ENCODE peak calls at places on chromosomes 5 and 9, in nine cellular contexts. One of them, this sample, is unnamed.

GRCh38 chr9:36935332-36935731 is 98.7 kb downstream of the PAX5 start:
- DNase-seq in neural crest cell: no peak
- DNase-seq in epithelial cell of proximal tubule: no peak
- DNase-seq in omental fat pad: no peak
- DNase-seq in IMR-90: no peak
- DNase-seq in transverse colon: no peak
- DNase-seq in lower leg skin: peak
- DNase-seq in HFFc6: no peak
- DNase-seq in adrenal gland: no peak
- DNase-seq in this sample: no peak

GRCh38 chr9:134908524-134909364 is 9.0 kb downstream of the FCN1 start:
- DNase-seq in neural crest cell: no peak
- DNase-seq in epithelial cell of proximal tubule: no peak
- DNase-seq in omental fat pad: no peak
- DNase-seq in IMR-90: no peak
- DNase-seq in transverse colon: no peak
- DNase-seq in lower leg skin: peak
- DNase-seq in HFFc6: no peak
- DNase-seq in adrenal gland: no peak
- DNase-seq in this sample: no peak

GRCh38 chr5:175814676-175815075 is 56.7 kb upstream of the CPLX2 start:
- DNase-seq in neural crest cell: no peak
- DNase-seq in epithelial cell of proximal tubule: no peak
- DNase-seq in omental fat pad: no peak
- DNase-seq in IMR-90: peak
- DNase-seq in transverse colon: no peak
- DNase-seq in lower leg skin: no peak
- DNase-seq in HFFc6: peak
- DNase-seq in adrenal gland: peak
- DNase-seq in this sample: no peak

GRCh38 chr9:20322212-20322611 is 300.1 kb downstream of the MLLT3 start:
- DNase-seq in neural crest cell: no peak
- DNase-seq in epithelial cell of proximal tubule: no peak
- DNase-seq in omental fat pad: no peak
- DNase-seq in IMR-90: no peak
- DNase-seq in transverse colon: no peak
- DNase-seq in lower leg skin: no peak
- DNase-seq in HFFc6: no peak
- DNase-seq in adrenal gland: no peak
- DNase-seq in this sample: no peak

GRCh38 chr5:136130581-136130980 is 2.1 kb upstream of the SMAD5 start:
- DNase-seq in neural crest cell: no peak
- DNase-seq in epithelial cell of proximal tubule: no peak
- DNase-seq in omental fat pad: no peak
- DNase-seq in IMR-90: no peak
- DNase-seq in transverse colon: no peak
- DNase-seq in lower leg skin: no peak
- DNase-seq in HFFc6: no peak
- DNase-seq in adrenal gland: no peak
- DNase-seq in this sample: no peak

GRCh38 chr5:71938886-71939285 is 168.4 kb upstream of the MAP1B start:
- DNase-seq in neural crest cell: no peak
- DNase-seq in epithelial cell of proximal tubule: peak
- DNase-seq in omental fat pad: no peak
- DNase-seq in IMR-90: no peak
- DNase-seq in transverse colon: peak
- DNase-seq in lower leg skin: no peak
- DNase-seq in HFFc6: no peak
- DNase-seq in adrenal gland: no peak
- DNase-seq in this sample: peak

GRCh38 chr9:18268381-18268780 is 205.6 kb upstream of the ADAMTSL1 start:
- DNase-seq in neural crest cell: no peak
- DNase-seq in epithelial cell of proximal tubule: no peak
- DNase-seq in omental fat pad: no peak
- DNase-seq in IMR-90: peak
- DNase-seq in transverse colon: no peak
- DNase-seq in lower leg skin: no peak
- DNase-seq in HFFc6: peak
- DNase-seq in adrenal gland: no peak
- DNase-seq in this sample: no peak

GRCh38 chr5:123976393-123977029 is 464.5 kb downstream of the CSNK1G3 start:
- DNase-seq in neural crest cell: no peak
- DNase-seq in epithelial cell of proximal tubule: no peak
- DNase-seq in omental fat pad: no peak
- DNase-seq in IMR-90: no peak
- DNase-seq in transverse colon: no peak
- DNase-seq in lower leg skin: no peak
- DNase-seq in HFFc6: no peak
- DNase-seq in adrenal gland: no peak
- DNase-seq in this sample: no peak

GRCh38 chr5:132299901-132300300 is 5.7 kb downstream of the SLC22A4 start:
- DNase-seq in neural crest cell: no peak
- DNase-seq in epithelial cell of proximal tubule: no peak
- DNase-seq in omental fat pad: no peak
- DNase-seq in IMR-90: no peak
- DNase-seq in transverse colon: no peak
- DNase-seq in lower leg skin: no peak
- DNase-seq in HFFc6: no peak
- DNase-seq in adrenal gland: no peak
- DNase-seq in this sample: no peak

GRCh38 chr5:123035950-123036390 is 555 bp downstream of the PPIC start:
- DNase-seq in neural crest cell: peak
- DNase-seq in epithelial cell of proximal tubule: no peak
- DNase-seq in omental fat pad: peak
- DNase-seq in IMR-90: peak
- DNase-seq in transverse colon: peak
- DNase-seq in lower leg skin: peak
- DNase-seq in HFFc6: peak
- DNase-seq in adrenal gland: peak
- DNase-seq in this sample: peak

GRCh38 chr5:43425965-43426364 is 13.8 kb upstream of the CCL28 start:
- DNase-seq in neural crest cell: no peak
- DNase-seq in epithelial cell of proximal tubule: peak
- DNase-seq in omental fat pad: no peak
- DNase-seq in IMR-90: peak
- DNase-seq in transverse colon: no peak
- DNase-seq in lower leg skin: no peak
- DNase-seq in HFFc6: peak
- DNase-seq in adrenal gland: no peak
- DNase-seq in this sample: no peak

GRCh38 chr9:134483361-134484184 is 157.3 kb downstream of the RXRA start:
- DNase-seq in neural crest cell: no peak
- DNase-seq in epithelial cell of proximal tubule: no peak
- DNase-seq in omental fat pad: no peak
- DNase-seq in IMR-90: no peak
- DNase-seq in transverse colon: no peak
- DNase-seq in lower leg skin: peak
- DNase-seq in HFFc6: no peak
- DNase-seq in adrenal gland: no peak
- DNase-seq in this sample: no peak

GRCh38 chr5:151745071-151745705 is 13.2 kb downstream of the ATOX1 start:
- DNase-seq in neural crest cell: no peak
- DNase-seq in epithelial cell of proximal tubule: peak
- DNase-seq in omental fat pad: peak
- DNase-seq in IMR-90: peak
- DNase-seq in transverse colon: peak
- DNase-seq in lower leg skin: peak
- DNase-seq in HFFc6: peak
- DNase-seq in adrenal gland: peak
- DNase-seq in this sample: no peak

GRCh38 chr5:55622460-55622859 is 87.7 kb upstream of the PLPP1 start:
- DNase-seq in neural crest cell: no peak
- DNase-seq in epithelial cell of proximal tubule: no peak
- DNase-seq in omental fat pad: no peak
- DNase-seq in IMR-90: peak
- DNase-seq in transverse colon: no peak
- DNase-seq in lower leg skin: no peak
- DNase-seq in HFFc6: no peak
- DNase-seq in adrenal gland: no peak
- DNase-seq in this sample: no peak

GRCh38 chr5:34005211-34005610 is 2.6 kb downstream of the AMACR start:
- DNase-seq in neural crest cell: no peak
- DNase-seq in epithelial cell of proximal tubule: peak
- DNase-seq in omental fat pad: no peak
- DNase-seq in IMR-90: peak
- DNase-seq in transverse colon: no peak
- DNase-seq in lower leg skin: no peak
- DNase-seq in HFFc6: no peak
- DNase-seq in adrenal gland: no peak
- DNase-seq in this sample: no peak

GRCh38 chr9:105901514-105902109 is 207.3 kb downstream of the TMEM38B start:
- DNase-seq in neural crest cell: peak
- DNase-seq in epithelial cell of proximal tubule: no peak
- DNase-seq in omental fat pad: no peak
- DNase-seq in IMR-90: peak
- DNase-seq in transverse colon: no peak
- DNase-seq in lower leg skin: no peak
- DNase-seq in HFFc6: no peak
- DNase-seq in adrenal gland: peak
- DNase-seq in this sample: peak

GRCh38 chr9:88173378-88173999 is 35.2 kb upstream of the SPATA31C2 start:
- DNase-seq in neural crest cell: peak
- DNase-seq in epithelial cell of proximal tubule: peak
- DNase-seq in omental fat pad: no peak
- DNase-seq in IMR-90: peak
- DNase-seq in transverse colon: peak
- DNase-seq in lower leg skin: no peak
- DNase-seq in HFFc6: peak
- DNase-seq in adrenal gland: peak
- DNase-seq in this sample: no peak

GRCh38 chr9:131530546-131530929 is 525 bp downstream of the UCK1 start:
- DNase-seq in neural crest cell: peak
- DNase-seq in epithelial cell of proximal tubule: peak
- DNase-seq in omental fat pad: no peak
- DNase-seq in IMR-90: peak
- DNase-seq in transverse colon: peak
- DNase-seq in lower leg skin: peak
- DNase-seq in HFFc6: peak
- DNase-seq in adrenal gland: peak
- DNase-seq in this sample: peak
- TF ChIP-seq CTCF in neural crest cell: peak
- TF ChIP-seq CTCF in epithelial cell of proximal tubule: peak
- TF ChIP-seq CTCF in omental fat pad: no peak
- TF ChIP-seq CTCF in IMR-90: no peak
- TF ChIP-seq CTCF in transverse colon: no peak
- TF ChIP-seq CTCF in lower leg skin: no peak
- TF ChIP-seq CTCF in HFFc6: peak
- TF ChIP-seq CTCF in adrenal gland: no peak
- TF ChIP-seq CTCF in this sample: peak

DNA sequence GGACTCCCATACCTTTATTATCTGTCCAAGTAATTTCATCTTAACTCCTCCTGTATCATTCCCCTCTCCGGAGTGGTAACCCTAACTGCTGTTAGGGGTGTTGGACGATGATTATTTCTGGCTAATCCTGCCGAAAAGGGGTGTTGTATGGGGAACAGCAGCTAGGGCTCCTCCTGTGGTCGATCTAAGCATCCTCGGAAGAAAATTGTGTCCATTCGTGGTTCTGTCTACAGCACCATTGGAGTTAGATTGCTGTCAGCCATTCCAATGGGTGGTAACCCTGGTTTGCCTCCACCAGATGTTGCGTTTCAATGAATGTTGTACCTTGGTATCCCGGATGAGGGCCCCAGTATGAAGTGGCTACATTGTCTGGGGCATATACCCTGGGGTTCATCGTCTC is 35.6 kb upstream of the LMNB1 start:
- DNase-seq in neural crest cell: no peak
- DNase-seq in epithelial cell of proximal tubule: no peak
- DNase-seq in omental fat pad: no peak
- DNase-seq in IMR-90: no peak
- DNase-seq in transverse colon: no peak
- DNase-seq in lower leg skin: no peak
- DNase-seq in HFFc6: no peak
- DNase-seq in adrenal gland: no peak
- DNase-seq in this sample: no peak
- TF ChIP-seq CTCF in neural crest cell: no peak
- TF ChIP-seq CTCF in epithelial cell of proximal tubule: no peak
- TF ChIP-seq CTCF in omental fat pad: no peak
- TF ChIP-seq CTCF in IMR-90: no peak
- TF ChIP-seq CTCF in transverse colon: no peak
- TF ChIP-seq CTCF in lower leg skin: no peak
- TF ChIP-seq CTCF in HFFc6: no peak
- TF ChIP-seq CTCF in adrenal gland: no peak
- TF ChIP-seq CTCF in this sample: no peak

DNA sequence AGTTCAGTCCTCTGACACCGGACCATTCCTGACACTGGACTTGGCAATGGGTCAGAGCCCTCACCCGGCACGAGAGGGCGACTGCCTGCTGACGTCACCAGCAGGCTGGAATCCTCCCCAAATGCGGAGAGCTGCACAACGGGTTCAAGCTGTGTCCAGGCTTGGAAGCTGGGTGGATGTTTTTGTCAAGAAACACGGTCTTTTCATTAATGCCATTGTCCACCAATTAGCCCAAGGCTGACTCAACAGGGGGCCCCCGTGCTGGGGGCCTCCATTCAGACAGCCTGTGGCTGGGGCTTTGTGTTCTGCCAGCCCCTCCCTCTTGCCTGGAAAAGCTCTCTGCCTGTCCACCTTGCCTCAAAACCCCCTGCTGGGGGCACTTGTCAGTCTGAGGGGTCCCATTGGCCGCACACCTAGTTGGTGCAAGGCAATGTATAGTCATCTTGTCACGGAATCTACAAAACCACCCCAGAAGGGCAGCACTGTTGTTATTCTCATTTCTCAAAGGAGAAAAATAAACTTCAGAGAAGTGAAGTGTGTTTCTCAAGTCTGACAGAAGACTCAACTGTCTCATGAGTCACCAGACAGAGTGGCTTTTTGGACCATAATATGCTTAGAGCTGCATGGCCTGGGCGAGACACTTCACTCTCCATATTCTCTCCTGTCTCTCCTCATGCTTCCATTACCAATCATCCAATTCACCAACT is 24.6 kb downstream of the NDUFA8 start:
- DNase-seq in neural crest cell: no peak
- DNase-seq in epithelial cell of proximal tubule: no peak
- DNase-seq in omental fat pad: no peak
- DNase-seq in IMR-90: peak
- DNase-seq in transverse colon: no peak
- DNase-seq in lower leg skin: peak
- DNase-seq in HFFc6: no peak
- DNase-seq in adrenal gland: no peak
- DNase-seq in this sample: no peak
- TF ChIP-seq CTCF in neural crest cell: no peak
- TF ChIP-seq CTCF in epithelial cell of proximal tubule: no peak
- TF ChIP-seq CTCF in omental fat pad: no peak
- TF ChIP-seq CTCF in IMR-90: no peak
- TF ChIP-seq CTCF in transverse colon: no peak
- TF ChIP-seq CTCF in lower leg skin: no peak
- TF ChIP-seq CTCF in HFFc6: no peak
- TF ChIP-seq CTCF in adrenal gland: no peak
- TF ChIP-seq CTCF in this sample: no peak

DNA sequence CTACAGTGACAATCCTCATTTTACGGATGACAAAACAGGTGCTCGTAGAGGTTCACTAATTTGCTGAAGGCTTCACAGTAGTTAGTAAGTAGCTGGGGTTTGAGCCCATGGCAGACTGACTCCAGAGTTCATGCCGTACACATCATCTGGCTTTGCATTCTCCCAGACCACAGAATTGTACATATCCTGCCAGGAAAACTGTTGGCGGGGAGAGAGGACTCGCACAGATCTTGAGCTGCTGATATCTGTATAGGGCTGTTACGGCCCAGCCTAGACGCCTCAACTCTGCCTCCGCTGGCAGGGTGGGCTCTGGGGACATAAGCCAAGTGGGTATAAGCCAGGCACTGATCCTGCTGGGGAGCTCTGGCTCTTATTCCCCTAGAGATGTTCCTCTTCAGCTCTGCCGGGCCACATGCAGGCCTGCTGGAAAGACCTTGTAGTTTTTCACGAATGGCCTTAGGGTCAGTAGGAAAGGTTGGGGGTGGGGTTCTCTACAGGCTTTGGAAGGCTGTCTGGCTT is 16.3 kb downstream of the LARP1 start:
- DNase-seq in neural crest cell: peak
- DNase-seq in epithelial cell of proximal tubule: peak
- DNase-seq in omental fat pad: no peak
- DNase-seq in IMR-90: peak
- DNase-seq in transverse colon: no peak
- DNase-seq in lower leg skin: no peak
- DNase-seq in HFFc6: peak
- DNase-seq in adrenal gland: peak
- DNase-seq in this sample: no peak
- TF ChIP-seq CTCF in neural crest cell: no peak
- TF ChIP-seq CTCF in epithelial cell of proximal tubule: no peak
- TF ChIP-seq CTCF in omental fat pad: no peak
- TF ChIP-seq CTCF in IMR-90: no peak
- TF ChIP-seq CTCF in transverse colon: no peak
- TF ChIP-seq CTCF in lower leg skin: no peak
- TF ChIP-seq CTCF in HFFc6: no peak
- TF ChIP-seq CTCF in adrenal gland: no peak
- TF ChIP-seq CTCF in this sample: no peak